ENCODE peak calls at places on chromosomes 2 and 18, in ten cellular contexts. O, C, P, Z, F, S, X, R, V and U are unnamed samples.

GRCh38 chr2:60819155-60819862 is 62.1 kb upstream of the REL start:
- DNase-seq in O (no peak), C (no peak), P (peak), Z (peak), F (no peak), S (no peak), X (no peak), R (no peak), V (no peak), U (no peak)

GRCh38 chr18:8341481-8342230 is 267.6 kb upstream of the RAB12 start:
- DNase-seq in O (no peak), C (no peak), P (no peak), Z (no peak), F (no peak), S (no peak), X (no peak), R (no peak), V (no peak), U (no peak)

GRCh38 chr2:173109253-173110188 is 33.9 kb downstream of the MAP3K20 start:
- DNase-seq in O (no peak), C (no peak), P (no peak), Z (no peak), F (no peak), S (no peak), X (no peak), R (no peak), V (no peak), U (no peak)

GRCh38 chr2:161171595-161171929 is 11.3 kb downstream of the TANK start:
- DNase-seq in O (no peak), C (peak), P (no peak), Z (no peak), F (no peak), S (no peak), X (no peak), R (no peak), V (no peak), U (no peak)

GRCh38 chr2:218229239-218229638 is 12.2 kb downstream of the ARPC2 start:
- DNase-seq in O (no peak), C (peak), P (peak), Z (no peak), F (no peak), S (no peak), X (no peak), R (peak), V (no peak), U (peak)

GRCh38 chr2:71925268-71926097 is 222.2 kb downstream of the CYP26B1 start:
- DNase-seq in O (no peak), C (peak), P (no peak), Z (no peak), F (no peak), S (peak), X (no peak), R (no peak), V (no peak), U (peak)

GRCh38 chr18:77087391-77088141 is 45.0 kb downstream of the MBP start:
- DNase-seq in O (no peak), C (no peak), P (no peak), Z (peak), F (no peak), S (no peak), X (peak), R (no peak), V (peak), U (no peak)

GRCh38 chr2:20175267-20175666 is 49.7 kb downstream of the SDC1 start:
- DNase-seq in O (no peak), C (no peak), P (no peak), Z (no peak), F (no peak), S (peak), X (no peak), R (no peak), V (no peak), U (no peak)

GRCh38 chr2:14536976-14537375 is 95.5 kb upstream of the LRATD1 start:
- DNase-seq in O (no peak), C (no peak), P (no peak), Z (no peak), F (no peak), S (no peak), X (no peak), R (no peak), V (no peak), U (no peak)

GRCh38 chr2:149562304-149562703 is 25.3 kb downstream of the MMADHC start:
- DNase-seq in O (no peak), C (no peak), P (no peak), Z (no peak), F (no peak), S (no peak), X (no peak), R (no peak), V (no peak), U (no peak)

GRCh38 chr18:9619990-9620389 is 5.6 kb upstream of the PPP4R1 start:
- DNase-seq in O (no peak), C (no peak), P (peak), Z (no peak), F (no peak), S (no peak), X (no peak), R (no peak), V (no peak), U (no peak)

GRCh38 chr2:16061406-16062217 is 121.3 kb downstream of the MYCN start:
- DNase-seq in O (no peak), C (no peak), P (no peak), Z (no peak), F (no peak), S (no peak), X (no peak), R (no peak), V (no peak), U (no peak)

GRCh38 chr18:53509886-53510285 is 714.6 kb downstream of the MBD2 start:
- DNase-seq in O (no peak), C (no peak), P (no peak), Z (no peak), F (no peak), S (no peak), X (no peak), R (no peak), V (no peak), U (no peak)

GRCh38 chr2:239688098-239688497 is 287.3 kb upstream of the HDAC4 start:
- DNase-seq in O (no peak), C (peak), P (no peak), Z (no peak), F (no peak), S (peak), X (no peak), R (no peak), V (no peak), U (no peak)

GRCh38 chr2:144518744-144519596 is 949 bp downstream of the ZEB2 start:
- DNase-seq in O (no peak), C (peak), P (no peak), Z (no peak), F (no peak), S (no peak), X (no peak), R (no peak), V (no peak), U (no peak)
- TF ChIP-seq POLR2A in O (no peak), C (no peak), P (peak), Z (peak), F (no peak), S (no peak), X (no peak), R (no peak), V (no peak), U (no peak)

GRCh38 chr2:10137053-10137843 is 14.7 kb downstream of the RRM2 start:
- DNase-seq in O (no peak), C (peak), P (no peak), Z (no peak), F (no peak), S (no peak), X (no peak), R (no peak), V (no peak), U (no peak)
- TF ChIP-seq POLR2A in O (no peak), C (no peak), P (no peak), Z (no peak), F (no peak), S (no peak), X (no peak), R (no peak), V (no peak), U (peak)

GRCh38 chr2:213018340-213018901 is 133.0 kb downstream of the IKZF2 start:
- DNase-seq in O (no peak), C (no peak), P (no peak), Z (no peak), F (no peak), S (no peak), X (no peak), R (no peak), V (no peak), U (no peak)
- TF ChIP-seq POLR2A in O (no peak), C (no peak), P (no peak), Z (no peak), F (no peak), S (no peak), X (no peak), R (no peak), V (no peak), U (no peak)

GRCh38 chr2:1744446-1745170 is at the start of gene PXDN:
- DNase-seq in O (no peak), C (peak), P (no peak), Z (peak), F (no peak), S (peak), X (peak), R (peak), V (peak), U (no peak)

GRCh38 chr2:1745171-1746023 is 1.1 kb upstream of the PXDN start:
- DNase-seq in O (no peak), C (peak), P (no peak), Z (no peak), F (no peak), S (peak), X (no peak), R (no peak), V (peak), U (no peak)

GRCh38 chr2:1747065-1747941 is 3.0 kb upstream of the PXDN start:
- DNase-seq in O (no peak), C (no peak), P (no peak), Z (no peak), F (no peak), S (peak), X (no peak), R (no peak), V (peak), U (no peak)

GRCh38 chr2:1748176-1748740 is 3.9 kb upstream of the PXDN start:
- DNase-seq in O (no peak), C (no peak), P (no peak), Z (no peak), F (no peak), S (peak), X (no peak), R (no peak), V (peak), U (no peak)

GRCh38 chr2:1746174-1747064 is 2.1 kb upstream of the PXDN start:
- DNase-seq in O (no peak), C (no peak), P (no peak), Z (no peak), F (no peak), S (peak), X (no peak), R (no peak), V (peak), U (no peak)
- TF ChIP-seq POLR2A in O (no peak), C (no peak), P (no peak), Z (no peak), F (no peak), S (no peak), X (no peak), R (no peak), V (no peak), U (peak)

GRCh38 chr18:13579874-13580273 is 146.5 kb downstream of the FAM210A start:
- DNase-seq in O (no peak), C (no peak), P (no peak), Z (no peak), F (no peak), S (no peak), X (no peak), R (no peak), V (no peak), U (no peak)

GRCh38 chr18:13574761-13575160 is 151.6 kb downstream of the FAM210A start:
- DNase-seq in O (no peak), C (no peak), P (no peak), Z (no peak), F (no peak), S (no peak), X (no peak), R (no peak), V (no peak), U (no peak)

GRCh38 chr18:13578400-13578799 is 148.0 kb downstream of the FAM210A start:
- DNase-seq in O (no peak), C (no peak), P (no peak), Z (no peak), F (no peak), S (no peak), X (no peak), R (no peak), V (no peak), U (no peak)

GRCh38 chr18:13576598-13576997 is 149.8 kb downstream of the FAM210A start:
- DNase-seq in O (no peak), C (no peak), P (no peak), Z (no peak), F (no peak), S (no peak), X (no peak), R (no peak), V (no peak), U (no peak)

GRCh38 chr18:13577091-13577697 is 149.2 kb downstream of the FAM210A start:
- DNase-seq in O (no peak), C (peak), P (no peak), Z (no peak), F (no peak), S (no peak), X (no peak), R (peak), V (no peak), U (no peak)
- TF ChIP-seq POLR2A in O (no peak), C (no peak), P (peak), Z (peak), F (no peak), S (no peak), X (no peak), R (peak), V (no peak), U (no peak)

GRCh38 chr2:61854435-61855177 is 746 bp upstream of the FAM161A start:
- DNase-seq in O (peak), C (peak), P (peak), Z (peak), F (peak), S (peak), X (peak), R (peak), V (peak), U (peak)
- TF ChIP-seq POLR2A in O (peak), C (peak), P (no peak), Z (no peak), F (no peak), S (no peak), X (no peak), R (peak), V (no peak), U (peak)